ENCODE peak calls at places on chromosomes 2 and 18, in six cellular contexts. I is Peyer's patch, Z is AG09309, B is endothelial cell, L is RWPE1, O is transverse colon. G is an unnamed sample.
A peak's percentile ranks its signal among the peaks of the same experiment; 100 is the strongest.

GRCh38 chr2:38251940-38252339 is 125.1 kb downstream of the ATL2 start:
- DNase-seq in I (no peak), Z (no peak), B (no peak), L (no peak), O (no peak), G (no peak)

GRCh38 chr2:120707816-120708215 is 27.9 kb upstream of the GLI2 start:
- DNase-seq in I (no peak), Z (no peak), B (no peak), L (no peak), O (no peak), G (no peak)

GRCh38 chr2:71639735-71640134 is 186.4 kb downstream of the DYSF start:
- DNase-seq in I (no peak), Z (no peak), B (no peak), L (no peak), O (no peak), G (no peak)

GRCh38 chr2:111117666-111118454 is 2.9 kb upstream of the BCL2L11 start:
- DNase-seq in I (peak; percentile 65), Z (peak; percentile 18), B (peak; percentile 28), L (no peak), O (peak; percentile 50), G (no peak)

GRCh38 chr2:106126705-106127281 is 67.3 kb downstream of the UXS1 start:
- DNase-seq in I (no peak), Z (no peak), B (no peak), L (no peak), O (no peak), G (no peak)

GRCh38 chr2:170201734-170202393 is 23.9 kb downstream of the MYO3B start:
- DNase-seq in I (no peak), Z (no peak), B (no peak), L (no peak), O (no peak), G (no peak)

GRCh38 chr2:152175012-152175367 is 573 bp downstream of the STAM2 start:
- DNase-seq in I (no peak), Z (no peak), B (no peak), L (no peak), O (no peak), G (no peak)

GRCh38 chr2:95275601-95276243 is 1.5 kb downstream of the PROM2 start:
- DNase-seq in I (peak; percentile 44), Z (no peak), B (no peak), L (no peak), O (peak; percentile 47), G (no peak)

GRCh38 chr2:110946892-110947291 is 173.8 kb upstream of the BCL2L11 start:
- DNase-seq in I (no peak), Z (no peak), B (no peak), L (no peak), O (no peak), G (no peak)

GRCh38 chr2:109586687-109587086 is 27.1 kb downstream of the SEPTIN10 start:
- DNase-seq in I (no peak), Z (no peak), B (no peak), L (no peak), O (no peak), G (no peak)

GRCh38 chr18:24427484-24427883 is 1.0 kb downstream of the IMPACT start:
- DNase-seq in I (no peak), Z (no peak), B (no peak), L (peak; percentile 4), O (no peak), G (no peak)

GRCh38 chr2:234741976-234742375 is 209.8 kb upstream of the SH3BP4 start:
- DNase-seq in I (no peak), Z (no peak), B (no peak), L (no peak), O (no peak), G (no peak)

GRCh38 chr18:48846423-48846932 is 104.3 kb downstream of the SMAD7 start:
- DNase-seq in I (no peak), Z (no peak), B (no peak), L (no peak), O (no peak), G (no peak)

GRCh38 chr2:8303322-8303832 is 378.5 kb upstream of the ID2 start:
- DNase-seq in I (peak; percentile 92), Z (no peak), B (no peak), L (no peak), O (peak; percentile 81), G (no peak)

GRCh38 chr2:160837416-160837815 is 322.8 kb upstream of the TANK start:
- DNase-seq in I (no peak), Z (no peak), B (no peak), L (no peak), O (no peak), G (no peak)

GRCh38 chr18:32072321-32072720 is 19.4 kb upstream of the RNF138 start:
- DNase-seq in I (no peak), Z (no peak), B (no peak), L (peak; percentile 13), O (no peak), G (no peak)

GRCh38 chr2:197113221-197113831 is 186.8 kb upstream of the PGAP1 start:
- DNase-seq in I (no peak), Z (no peak), B (no peak), L (peak; percentile 39), O (no peak), G (no peak)

GRCh38 chr2:131492418-131493198 is 411 bp upstream of the MZT2A start:
- DNase-seq in I (peak; percentile 97), Z (peak; percentile 64), B (peak; percentile 94), L (peak; percentile 99), O (peak; percentile 93), G (peak; percentile 83)

GRCh38 chr2:18047896-18048657 is 169.6 kb downstream of the KCNS3 start:
- DNase-seq in I (no peak), Z (peak; percentile 66), B (no peak), L (peak; percentile 89), O (no peak), G (no peak)

GRCh38 chr2:48414980-48415764 is 114.8 kb upstream of the STON1 start:
- DNase-seq in I (no peak), Z (no peak), B (no peak), L (no peak), O (no peak), G (no peak)

GRCh38 chr2:236794074-236794473 is 224.4 kb downstream of the ACKR3 start:
- DNase-seq in I (no peak), Z (no peak), B (no peak), L (no peak), O (no peak), G (no peak)

GRCh38 chr2:65666156-65666725 is 233.8 kb upstream of the SPRED2 start:
- DNase-seq in I (no peak), Z (peak; percentile 37), B (no peak), L (peak; percentile 54), O (no peak), G (no peak)

GRCh38 chr2:182893666-182894065 is 27.2 kb upstream of the FRZB start:
- DNase-seq in I (no peak), Z (no peak), B (no peak), L (no peak), O (no peak), G (no peak)

GRCh38 chr2:25041307-25041927 is 459 bp upstream of the EFR3B start:
- DNase-seq in I (peak; percentile 66), Z (no peak), B (peak; percentile 65), L (peak; percentile 28), O (peak; percentile 70), G (peak; percentile 51)

GRCh38 chr2:170341684-170342631 is 164.0 kb downstream of the MYO3B start:
- DNase-seq in I (no peak), Z (no peak), B (no peak), L (no peak), O (no peak), G (no peak)

GRCh38 chr2:80054339-80054675 is 250.2 kb downstream of the LRRTM1 start:
- DNase-seq in I (no peak), Z (no peak), B (no peak), L (peak; percentile 84), O (no peak), G (no peak)

GRCh38 chr2:152335016-152335850 is at the start of gene FMNL2:
- DNase-seq in I (peak; percentile 88), Z (no peak), B (peak; percentile 90), L (peak; percentile 82), O (peak; percentile 88), G (peak; percentile 85)

GRCh38 chr18:21362921-21363320 is 120.9 kb downstream of the GREB1L start:
- DNase-seq in I (no peak), Z (no peak), B (no peak), L (no peak), O (no peak), G (peak; percentile 3)

GRCh38 chr2:160368988-160369935 is 124.3 kb downstream of the RBMS1 start:
- DNase-seq in I (no peak), Z (no peak), B (no peak), L (no peak), O (no peak), G (no peak)

GRCh38 chr18:78074400-78075020 is 824.9 kb downstream of the GALR1 start:
- DNase-seq in I (no peak), Z (no peak), B (no peak), L (no peak), O (no peak), G (no peak)
- TF ChIP-seq CTCF in I (no peak), Z (no peak), B (no peak), L (no peak), O (no peak), G (no peak)

GRCh38 chr2:6692061-6692460 is 173.6 kb downstream of the CMPK2 start:
- DNase-seq in I (no peak), Z (no peak), B (no peak), L (no peak), O (no peak), G (no peak)

GRCh38 chr2:6692819-6693218 is 172.9 kb downstream of the CMPK2 start:
- DNase-seq in I (no peak), Z (no peak), B (no peak), L (no peak), O (no peak), G (no peak)

DNA sequence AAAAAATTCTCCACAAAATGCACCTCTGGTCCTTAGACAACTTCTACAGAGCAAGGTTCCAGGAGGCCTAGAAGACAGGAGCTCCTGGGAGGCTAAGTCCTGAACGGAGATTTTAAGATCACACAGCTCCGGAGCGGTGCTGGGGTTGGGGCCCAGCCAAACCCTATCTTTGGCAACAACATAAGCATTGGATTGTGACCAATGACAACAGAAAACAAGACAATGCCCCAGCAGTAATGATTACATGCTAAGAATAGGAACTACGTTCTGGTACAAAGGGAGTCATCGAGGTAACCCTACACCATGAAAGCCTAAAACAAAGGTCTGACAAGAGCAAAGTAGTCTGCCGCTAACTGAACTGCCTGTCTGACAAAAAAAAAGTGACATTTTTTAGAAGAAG is 171.2 kb downstream of the CMPK2 start:
- DNase-seq in I (no peak), Z (no peak), B (no peak), L (no peak), O (no peak), G (no peak)
- TF ChIP-seq CTCF in I (no peak), Z (no peak), B (no peak), L (no peak), O (no peak), G (no peak)

GRCh38 chr2:14634885-14635871 is 2.7 kb downstream of the LRATD1 start:
- DNase-seq in I (peak; percentile 84), Z (no peak), B (peak; percentile 76), L (peak; percentile 82), O (peak; percentile 83), G (peak; percentile 49)
- TF ChIP-seq CTCF in I (no peak), Z (peak; percentile 2), B (no peak), L (no peak), O (no peak), G (no peak)

DNA sequence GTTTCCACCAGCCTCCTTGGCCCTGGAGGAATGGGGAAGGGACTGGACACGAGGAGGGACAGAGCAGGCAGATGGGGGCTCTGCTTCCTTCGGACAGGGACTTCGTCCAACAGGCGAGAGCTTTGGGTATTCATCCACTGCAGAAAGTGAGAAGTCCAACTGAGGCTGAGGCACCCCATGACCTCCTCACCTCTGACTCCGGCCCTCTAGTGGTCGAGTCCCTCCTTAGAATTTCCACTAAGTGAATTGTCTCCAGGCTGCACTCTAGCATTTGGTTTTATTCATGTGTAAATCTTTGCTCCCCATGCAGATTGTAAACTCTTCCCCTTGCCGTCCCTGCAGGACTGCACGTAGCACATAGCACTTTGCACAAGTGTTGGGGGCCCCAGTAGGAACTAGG is 75.6 kb downstream of the TMEM247 start:
- DNase-seq in I (no peak), Z (no peak), B (peak; percentile 31), L (no peak), O (no peak), G (peak; percentile 16)
- TF ChIP-seq CTCF in I (peak; percentile 29), Z (peak; percentile 41), B (peak; percentile 66), L (no peak), O (no peak), G (peak; percentile 55)

G was measured in neural crest cell.